ENCODE peak calls at places on chromosomes 1 and 21, in six cellular contexts. N is epithelial cell of esophagus, C is SK-N-MC, Q is lower leg skin, Z is kidney, E is brain microvascular endothelial cell. W is an unnamed sample.

GRCh38 chr21:44643911-44644310 is 2.3 kb upstream of the KRTAP10-11 start:
- DNase-seq in C (no peak), Z (no peak), N (no peak), Q (no peak), E (no peak), W (no peak)

GRCh38 chr1:59072017-59072947 is 224.6 kb upstream of the FGGY start:
- DNase-seq in E (no peak), N (peak), Q (no peak), Z (no peak), C (peak), W (no peak)

GRCh38 chr1:22291057-22291456 is 148.2 kb upstream of the WNT4 start:
- DNase-seq in Q (no peak), C (no peak), Z (no peak), N (no peak), E (no peak), W (no peak)

GRCh38 chr1:13892671-13893325 is 192.8 kb downstream of the PRDM2 start:
- DNase-seq in C (no peak), N (no peak), Q (no peak), E (no peak), Z (peak), W (no peak)

GRCh38 chr1:24191860-24192259 is 4.8 kb upstream of the IFNLR1 start:
- DNase-seq in N (peak), Q (no peak), E (peak), Z (no peak), C (no peak), W (no peak)

GRCh38 chr1:167489581-167490340 is 28.6 kb downstream of the CD247 start:
- DNase-seq in N (no peak), Z (no peak), E (no peak), C (no peak), Q (peak), W (no peak)

GRCh38 chr21:37914211-37914900 is 1.9 kb downstream of the KCNJ6 start:
- DNase-seq in Q (no peak), E (peak), C (no peak), N (peak), Z (no peak), W (no peak)

GRCh38 chr1:110233861-110234260 is 23.7 kb downstream of the KCNC4 start:
- DNase-seq in Z (no peak), C (no peak), E (no peak), Q (no peak), N (no peak), W (no peak)

GRCh38 chr1:41537788-41538351 is 53.4 kb upstream of the EDN2 start:
- DNase-seq in C (no peak), E (peak), Q (peak), N (no peak), Z (peak), W (peak)

GRCh38 chr1:119631086-119631432 is 17.0 kb downstream of the ZNF697 start:
- DNase-seq in Z (no peak), E (no peak), Q (no peak), N (no peak), C (no peak), W (no peak)

GRCh38 chr1:59367269-59368006 is 70.5 kb downstream of the FGGY start:
- DNase-seq in Z (peak), Q (peak), C (no peak), N (peak), E (peak), W (peak)

GRCh38 chr1:222167896-222168295 is 380.0 kb downstream of the HHIPL2 start:
- DNase-seq in Q (no peak), Z (no peak), C (no peak), N (peak), E (no peak), W (no peak)

GRCh38 chr1:70818391-70818790 is 229.2 kb downstream of the PTGER3 start:
- DNase-seq in C (peak), E (no peak), Z (no peak), Q (no peak), N (no peak), W (peak)

GRCh38 chr1:157274698-157275534 is 136.7 kb upstream of the ETV3 start:
- DNase-seq in Q (no peak), Z (no peak), C (no peak), N (peak), E (peak), W (peak)

GRCh38 chr1:88608139-88608943 is 75.7 kb upstream of the PKN2 start:
- DNase-seq in N (peak), E (peak), Q (no peak), Z (no peak), C (peak), W (no peak)

GRCh38 chr1:175927944-175928343 is 184.5 kb upstream of the TNR start:
- DNase-seq in Z (no peak), C (no peak), E (no peak), N (no peak), Q (no peak), W (no peak)

GRCh38 chr1:197485790-197486189 is 217.7 kb downstream of the CRB1 start:
- DNase-seq in E (no peak), Q (no peak), N (peak), C (no peak), Z (no peak), W (no peak)

GRCh38 chr21:21159253-21159899 is 161.2 kb downstream of the NCAM2 start:
- DNase-seq in C (no peak), Q (no peak), Z (no peak), E (no peak), N (peak), W (no peak)

GRCh38 chr1:20383631-20384030 is 93.0 kb downstream of the VWA5B1 start:
- DNase-seq in Q (no peak), C (no peak), E (no peak), N (no peak), Z (no peak), W (no peak)

GRCh38 chr1:116147114-116147510 is 35.9 kb downstream of the MAB21L3 start:
- DNase-seq in E (no peak), C (no peak), N (no peak), Q (no peak), Z (no peak), W (no peak)

GRCh38 chr1:199020046-199020445 is 381.2 kb downstream of the PTPRC start:
- DNase-seq in E (no peak), C (no peak), Q (no peak), Z (no peak), N (no peak), W (no peak)

GRCh38 chr1:44246806-44247205 is 33.5 kb downstream of the DMAP1 start:
- DNase-seq in Q (no peak), N (no peak), E (no peak), Z (no peak), C (no peak), W (no peak)

GRCh38 chr1:240683576-240683975 is 71.6 kb upstream of the GREM2 start:
- DNase-seq in N (no peak), Z (no peak), E (no peak), Q (peak), C (no peak), W (no peak)

GRCh38 chr1:6486433-6487011 is 4.9 kb downstream of the PLEKHG5 start:
- DNase-seq in Q (peak), E (peak), N (peak), Z (peak), C (peak), W (no peak)

GRCh38 chr1:53560572-53561487 is 101.6 kb downstream of the DMRTB1 start:
- DNase-seq in N (no peak), Q (peak), C (peak), E (no peak), Z (peak), W (no peak)

GRCh38 chr1:33899746-33900145 is 35.9 kb downstream of the HMGB4 start:
- DNase-seq in E (no peak), Z (no peak), Q (peak), C (no peak), N (no peak), W (no peak)

GRCh38 chr1:163035791-163036249 is 33.3 kb upstream of the RGS4 start:
- DNase-seq in C (no peak), Q (no peak), Z (no peak), N (peak), E (peak), W (peak)

GRCh38 chr1:69915347-69915746 is 290.0 kb downstream of the LRRC40 start:
- DNase-seq in N (no peak), Z (no peak), C (peak), E (no peak), Q (no peak), W (no peak)

GRCh38 chr1:22204057-22204840 is 61.4 kb upstream of the WNT4 start:
- DNase-seq in C (no peak), E (no peak), Z (no peak), N (no peak), Q (no peak), W (no peak)

GRCh38 chr21:45447821-45448220 is 42.9 kb downstream of the COL18A1 start:
- DNase-seq in E (no peak), Q (no peak), N (peak), Z (no peak), C (no peak), W (no peak)

GRCh38 chr1:92484171-92484471 is 2.6 kb downstream of the GFI1 start:
- DNase-seq in Z (peak), N (no peak), C (no peak), Q (no peak), E (no peak), W (no peak)
- H3K4me3 ChIP-seq in Z (peak), N (no peak), C (peak), Q (peak), E (peak), W (no peak)

DNA sequence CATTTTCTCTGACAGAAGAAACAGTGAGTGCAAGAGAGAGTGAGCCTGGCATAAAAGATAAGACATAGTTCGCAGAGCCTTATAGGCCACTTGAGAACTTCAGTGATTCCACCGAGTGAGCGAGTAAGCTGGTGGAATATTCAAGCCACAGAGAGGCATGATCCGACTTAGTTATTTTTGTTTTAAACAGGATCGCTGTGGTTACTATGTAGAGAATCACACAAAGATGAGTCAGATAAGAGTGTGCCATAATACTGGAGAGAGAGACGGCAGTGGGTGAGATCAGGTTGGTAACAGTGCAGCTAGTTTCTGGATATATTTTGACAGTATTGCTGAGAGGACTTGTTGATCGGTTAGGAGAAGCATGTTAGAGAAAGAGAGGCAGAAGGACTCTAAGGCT is 624.1 kb downstream of the PLPP3 start:
- DNase-seq in N (peak), E (peak), Q (no peak), C (no peak), Z (no peak), W (no peak)
- H3K4me3 ChIP-seq in N (no peak), E (no peak), Q (no peak), C (no peak), Z (no peak), W (no peak)

GRCh38 chr1:165914136-165914798 is 86.9 kb downstream of the UCK2 start:
- DNase-seq in C (peak), N (peak), E (peak), Q (no peak), Z (no peak), W (no peak)

GRCh38 chr1:165915480-165916395 is 88.3 kb downstream of the UCK2 start:
- DNase-seq in Z (no peak), N (no peak), C (no peak), E (no peak), Q (peak), W (no peak)

GRCh38 chr1:165911609-165912281 is 84.3 kb downstream of the UCK2 start:
- DNase-seq in C (no peak), N (no peak), E (no peak), Z (no peak), Q (peak), W (no peak)

GRCh38 chr1:165910764-165911421 is 83.5 kb downstream of the UCK2 start:
- DNase-seq in E (no peak), C (no peak), N (no peak), Z (peak), Q (peak), W (no peak)

GRCh38 chr1:165912638-165913037 is 85.2 kb downstream of the UCK2 start:
- DNase-seq in N (no peak), Z (no peak), C (no peak), Q (peak), E (no peak), W (no peak)
- H3K4me3 ChIP-seq in N (no peak), Z (no peak), C (no peak), Q (no peak), E (no peak), W (no peak)

GRCh38 chr1:36393686-36394085 is 4.0 kb downstream of the LSM10 start:
- DNase-seq in C (no peak), Z (peak), N (no peak), Q (no peak), E (no peak), W (no peak)

GRCh38 chr1:36397083-36397377 is 678 bp downstream of the LSM10 start:
- DNase-seq in Z (no peak), E (no peak), Q (no peak), C (no peak), N (no peak), W (no peak)

GRCh38 chr1:36398370-36398977 is 766 bp upstream of the LSM10 start:
- DNase-seq in Z (no peak), N (no peak), Q (no peak), E (no peak), C (no peak), W (no peak)

GRCh38 chr1:36397378-36398230 is at the start of gene LSM10:
- DNase-seq in N (peak), C (peak), Q (peak), E (peak), Z (peak), W (peak)

GRCh38 chr1:36396359-36396758 is 1.3 kb downstream of the LSM10 start:
- DNase-seq in Q (no peak), N (no peak), Z (no peak), C (no peak), E (no peak), W (no peak)
- H3K4me3 ChIP-seq in Q (no peak), N (no peak), Z (no peak), C (peak), E (no peak), W (no peak)

DNA sequence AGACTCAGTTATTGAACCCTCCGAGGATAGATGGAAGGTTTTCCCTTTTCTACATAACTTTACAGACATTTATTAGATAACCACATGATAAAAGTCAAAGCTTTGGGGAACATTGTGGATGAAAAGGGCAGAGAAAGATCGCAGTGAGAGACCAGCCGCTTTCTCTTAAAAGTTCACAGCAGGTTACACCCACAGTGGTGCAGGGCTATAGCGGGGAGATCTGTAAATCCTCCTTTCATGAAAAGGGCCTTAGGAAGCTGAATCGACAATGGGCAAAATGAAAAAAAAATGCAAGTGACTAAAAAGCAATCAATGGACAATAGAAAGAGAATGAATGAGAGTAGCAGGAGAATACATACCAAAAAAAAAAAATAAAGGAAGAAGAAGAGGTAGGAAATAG is 218.6 kb downstream of the GRIK1 start:
- DNase-seq in Q (no peak), E (no peak), C (no peak), Z (no peak), N (no peak), W (no peak)
- H3K4me3 ChIP-seq in Q (no peak), E (no peak), C (no peak), Z (no peak), N (no peak), W (no peak)

GRCh38 chr1:50430010-50430405 is 6.8 kb upstream of the DMRTA2 start:
- DNase-seq in E (no peak), Z (no peak), N (peak), C (no peak), Q (no peak), W (no peak)
- H3K4me3 ChIP-seq in E (no peak), Z (no peak), N (peak), C (no peak), Q (no peak), W (no peak)

GRCh38 chr1:151680812-151681211 is 35.8 kb downstream of the CELF3 start:
- DNase-seq in C (no peak), Z (no peak), E (peak), N (peak), Q (no peak), W (peak)

GRCh38 chr1:151681921-151682320 is 34.7 kb downstream of the CELF3 start:
- DNase-seq in Q (no peak), E (no peak), C (no peak), Z (no peak), N (no peak), W (no peak)

DNA sequence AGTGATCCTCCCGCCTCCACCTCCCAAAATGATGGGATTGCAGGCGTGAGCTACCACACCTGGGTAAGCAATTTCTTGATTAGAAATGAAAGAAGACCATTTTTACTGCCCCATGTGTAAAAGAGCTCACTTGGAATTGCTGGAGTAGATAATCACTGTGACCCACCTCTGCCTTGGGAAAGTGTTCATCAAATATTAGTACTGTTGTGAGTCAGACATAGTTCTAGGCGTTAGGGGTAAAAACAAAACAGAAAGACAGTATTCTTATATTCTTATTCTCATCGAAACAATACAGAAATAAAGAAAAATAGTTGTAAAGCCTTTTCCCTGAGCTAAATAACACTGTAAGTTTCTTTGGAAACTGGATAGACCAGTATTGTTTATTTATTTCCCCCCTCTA is 36.2 kb downstream of the CELF3 start:
- DNase-seq in E (peak), C (no peak), N (peak), Z (no peak), Q (no peak), W (no peak)
- H3K4me3 ChIP-seq in E (no peak), C (no peak), N (no peak), Z (no peak), Q (no peak), W (no peak)

DNA sequence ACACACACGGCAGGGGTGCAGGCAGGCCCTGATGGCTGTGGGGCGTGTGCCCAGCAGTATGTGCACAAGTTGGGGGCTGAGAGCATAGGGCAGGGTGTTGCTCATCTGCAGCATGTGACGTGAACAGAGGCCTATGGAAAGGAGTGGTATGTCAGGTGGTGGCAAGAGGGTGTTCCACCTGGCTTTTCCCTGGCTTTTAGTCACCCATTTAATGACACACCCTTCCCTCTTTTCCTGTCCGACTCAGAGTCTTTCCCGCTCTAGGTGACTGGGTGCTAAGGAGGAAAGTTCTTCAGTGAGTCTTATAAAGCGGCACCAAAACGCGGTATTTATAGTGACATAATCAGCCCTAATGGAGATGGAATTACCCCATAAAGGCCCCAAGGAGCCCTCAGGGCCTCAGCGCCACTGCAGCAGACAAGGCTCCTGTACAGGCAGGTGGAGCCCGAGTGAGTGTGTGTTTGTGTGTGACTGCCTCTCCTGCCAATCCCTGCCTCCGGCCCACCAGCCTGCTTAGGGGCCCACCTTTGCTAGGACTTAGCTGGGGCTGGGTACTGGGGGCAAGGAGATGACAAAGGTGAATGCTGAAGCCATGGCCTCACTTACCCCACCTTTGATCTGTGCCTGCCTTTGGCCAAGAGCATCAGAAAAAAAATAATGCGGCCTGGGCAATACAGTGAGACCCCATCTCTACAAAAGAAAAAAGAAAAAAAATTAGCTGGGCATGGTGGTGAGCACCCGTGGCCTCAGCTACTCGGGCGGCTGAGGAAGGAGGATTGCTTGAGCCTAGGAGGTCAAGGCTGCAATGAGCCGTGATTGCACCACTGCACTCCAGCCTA is 3.3 kb upstream of the EPHA2 start:
- DNase-seq in C (no peak), N (peak), E (no peak), Q (no peak), Z (no peak), W (no peak)
- H3K4me3 ChIP-seq in C (no peak), N (no peak), E (no peak), Q (no peak), Z (no peak), W (no peak)

DNA sequence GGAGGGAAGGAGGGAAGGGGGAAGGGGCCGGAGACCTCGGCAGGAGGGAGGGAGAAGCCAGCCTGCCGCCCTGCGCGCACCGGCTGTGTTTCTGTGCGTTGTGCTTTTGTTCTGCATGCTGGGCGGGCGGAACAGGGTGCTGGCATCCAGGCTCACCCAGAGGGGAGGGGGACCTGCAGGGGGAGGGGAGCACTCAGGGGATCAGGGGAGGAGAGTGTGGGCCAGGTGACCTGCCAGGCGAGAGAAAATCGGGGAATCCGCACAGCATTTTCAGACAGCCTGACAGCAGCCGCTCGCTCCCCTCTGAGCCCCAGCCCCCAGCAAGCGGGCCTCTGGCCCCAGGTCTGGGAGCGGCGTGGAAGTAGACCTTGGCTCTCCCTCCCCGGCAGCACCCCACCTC is 54.7 kb downstream of the RIPK4 start:
- DNase-seq in Z (peak), Q (no peak), N (no peak), E (no peak), C (no peak), W (no peak)
- H3K4me3 ChIP-seq in Z (no peak), Q (no peak), N (no peak), E (no peak), C (no peak), W (no peak)